ENCODE peak calls at places on chromosomes 12 and 14, in four cellular contexts. M is tibial nerve, K is left ventricle myocardium inferior, H is left lung. F is an unnamed sample.

GRCh38 chr12:103996595-103996994 is 30.9 kb downstream of the TDG start:
- DNase-seq in M (no peak), K (peak; percentile 23), H (no peak), F (no peak)

GRCh38 chr14:50792058-50792477 is 38.9 kb downstream of the NIN start:
- DNase-seq in M (no peak), K (no peak), H (no peak), F (no peak)

GRCh38 chr12:18898469-18898868 is 160.6 kb downstream of the CAPZA3 start:
- DNase-seq in M (no peak), K (no peak), H (no peak), F (no peak)

GRCh38 chr14:103372017-103372416 is 13.2 kb upstream of the MARK3 start:
- DNase-seq in M (no peak), K (no peak), H (no peak), F (no peak)

GRCh38 chr14:73238941-73239340 is 1.6 kb downstream of the PAPLN start:
- DNase-seq in M (no peak), K (no peak), H (no peak), F (no peak)

GRCh38 chr14:35855886-35856481 is 29.8 kb downstream of the BRMS1L start:
- DNase-seq in M (no peak), K (no peak), H (no peak), F (no peak)

GRCh38 chr12:56387152-56387551 is 24.5 kb upstream of the APOF start:
- DNase-seq in M (no peak), K (no peak), H (no peak), F (no peak)

GRCh38 chr12:124422570-124423523 is 128.0 kb downstream of the RFLNA start:
- DNase-seq in M (peak; percentile 90), K (peak; percentile 95), H (peak; percentile 86), F (no peak)

GRCh38 chr12:46933947-46934346 is 108.2 kb upstream of the SLC38A4 start:
- DNase-seq in M (no peak), K (no peak), H (no peak), F (no peak)

GRCh38 chr14:39474416-39474911 is 42.2 kb upstream of the FBXO33 start:
- DNase-seq in M (no peak), K (no peak), H (no peak), F (no peak)

GRCh38 chr14:96584199-96584906 is 82.2 kb downstream of the PAPOLA start:
- DNase-seq in M (no peak), K (no peak), H (no peak), F (no peak)

GRCh38 chr12:6343518-6343917 is 1.6 kb upstream of the TNFRSF1A start:
- DNase-seq in M (no peak), K (no peak), H (no peak), F (no peak)

GRCh38 chr14:66003082-66003740 is 483.0 kb upstream of the CCDC196 start:
- DNase-seq in M (no peak), K (no peak), H (peak; percentile 37), F (no peak)

GRCh38 chr14:63192085-63192484 is 12.2 kb upstream of the RHOJ start:
- DNase-seq in M (no peak), K (no peak), H (no peak), F (no peak)

GRCh38 chr12:79933580-79934264 is 1.2 kb downstream of the PPP1R12A start:
- DNase-seq in M (peak; percentile 17), K (no peak), H (no peak), F (no peak)

GRCh38 chr12:45284096-45284901 is 68.4 kb downstream of the ANO6 start:
- DNase-seq in M (no peak), K (no peak), H (no peak), F (no peak)

GRCh38 chr12:31702047-31702446 is 26.8 kb downstream of the AMN1 start:
- DNase-seq in M (no peak), K (no peak), H (no peak), F (no peak)

GRCh38 chr12:96327346-96327745 is 72.9 kb downstream of the CDK17 start:
- DNase-seq in M (no peak), K (no peak), H (no peak), F (no peak)

GRCh38 chr14:61877050-61877390 is 114.8 kb downstream of the SNAPC1 start:
- DNase-seq in M (no peak), K (no peak), H (no peak), F (no peak)

GRCh38 chr12:53492188-53492587 is 7.1 kb downstream of the MAP3K12 start:
- DNase-seq in M (no peak), K (no peak), H (no peak), F (no peak)

GRCh38 chr14:69616408-69616773 is 5.0 kb downstream of the SUSD6 start:
- DNase-seq in M (no peak), K (no peak), H (no peak), F (no peak)

GRCh38 chr12:85568395-85569103 is 267.7 kb downstream of the RASSF9 start:
- DNase-seq in M (no peak), K (no peak), H (no peak), F (no peak)

GRCh38 chr12:114339626-114340025 is 66.3 kb downstream of the TBX5 start:
- DNase-seq in M (no peak), K (no peak), H (no peak), F (no peak)

GRCh38 chr14:99667821-99668220 is 16.3 kb upstream of the CYP46A1 start:
- DNase-seq in M (no peak), K (no peak), H (no peak), F (no peak)

GRCh38 chr14:32192712-32193373 is 9.0 kb upstream of the RNU6-7 start:
- DNase-seq in M (no peak), K (no peak), H (no peak), F (no peak)

GRCh38 chr12:66709444-66709773 is 30.5 kb upstream of the GRIP1 start:
- DNase-seq in M (no peak), K (no peak), H (no peak), F (no peak)

GRCh38 chr14:35277179-35277578 is 15.0 kb upstream of the PSMA6 start:
- DNase-seq in M (no peak), K (no peak), H (no peak), F (no peak)

GRCh38 chr14:102731871-102732800 is 45.1 kb upstream of the TRAF3 start:
- DNase-seq in M (no peak), K (no peak), H (no peak), F (no peak)

GRCh38 chr14:22977434-22977683 is 5.0 kb downstream of the AJUBA start:
- DNase-seq in M (no peak), K (no peak), H (no peak), F (no peak)

GRCh38 chr12:44833561-44833960 is 42.6 kb downstream of the NELL2 start:
- DNase-seq in M (no peak), K (no peak), H (no peak), F (no peak)

GRCh38 chr12:111687255-111687654 is 1.4 kb downstream of the ACAD10 start:
- DNase-seq in M (no peak), K (no peak), H (no peak), F (no peak)

GRCh38 chr12:93226356-93226755 is 151.4 kb upstream of the NUDT4 start:
- DNase-seq in M (no peak), K (no peak), H (no peak), F (no peak)

GRCh38 chr12:42469355-42470006 is 120.1 kb downstream of the PRICKLE1 start:
- DNase-seq in M (no peak), K (no peak), H (no peak), F (no peak)
- H3K36me3 ChIP-seq in M (no peaks in the 10 kb centered on the region), K (peaks cover 50% of the 10 kb centered on the region), H (no peaks in the 10 kb centered on the region), F (no peaks in the 10 kb centered on the region)

GRCh38 chr12:58833844-58834243 is 86.5 kb downstream of the LRIG3 start:
- DNase-seq in M (no peak), K (no peak), H (no peak), F (no peak)
- H3K4me1 ChIP-seq in M (no peaks in the 10 kb centered on the region), K (no peaks in the 10 kb centered on the region), H (no peaks in the 10 kb centered on the region), F (no peaks in the 10 kb centered on the region)

DNA sequence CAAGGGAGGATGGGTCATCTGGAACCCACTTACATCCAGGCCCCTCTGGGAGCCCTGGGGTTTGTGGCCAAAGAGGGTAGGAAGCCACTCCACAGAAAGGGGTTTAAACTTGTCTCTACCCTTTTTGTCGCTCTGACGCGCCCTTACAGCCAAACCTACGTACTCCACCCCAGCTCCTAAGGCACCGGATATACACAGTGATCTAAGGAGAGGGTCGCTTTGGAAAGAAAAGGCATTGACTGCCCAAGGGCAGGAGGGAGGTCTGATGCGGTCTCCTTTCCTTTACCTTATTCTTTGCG is 644 bp upstream of the PRKD1 start:
- DNase-seq in M (no peak), K (no peak), H (no peak), F (no peak)
- H3K27me3 ChIP-seq in M (no peaks in the 10 kb centered on the region), K (no peaks in the 10 kb centered on the region), H (no peaks in the 10 kb centered on the region), F (peaks cover 9% of the 10 kb centered on the region)

DNA sequence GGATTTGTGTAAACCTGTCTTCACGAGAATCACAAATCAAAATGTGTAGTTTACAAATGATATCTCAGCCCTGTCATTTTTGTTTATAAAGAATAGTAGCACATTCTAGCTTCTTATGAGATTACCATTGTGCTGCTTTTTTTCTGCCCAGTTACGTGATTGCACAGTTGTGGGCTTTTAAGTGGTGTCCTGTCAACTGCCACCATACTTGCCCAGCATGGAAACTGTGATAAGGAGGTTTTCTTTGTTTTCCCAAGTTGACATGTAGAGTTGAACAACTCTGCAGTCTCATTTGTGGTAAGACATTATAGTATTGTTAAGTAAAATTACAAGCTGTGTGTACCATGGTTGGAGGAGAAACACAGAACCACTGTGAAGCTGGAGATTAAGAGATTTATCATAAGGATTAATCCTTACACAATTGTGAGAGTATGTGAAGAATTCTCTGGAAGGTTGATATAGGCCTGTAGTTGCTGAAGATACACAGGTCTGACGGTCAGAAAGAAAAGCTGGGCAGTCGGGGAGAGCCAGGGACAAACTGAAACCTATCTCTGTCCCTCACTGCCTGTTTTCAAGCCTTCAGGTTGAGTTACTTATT is 12.2 kb downstream of the CHURC1 start:
- DNase-seq in M (no peak), K (no peak), H (no peak), F (no peak)
- H3K36me3 ChIP-seq in M (no peaks in the 10 kb centered on the region), K (peaks cover 58% of the 10 kb centered on the region), H (no peaks in the 10 kb centered on the region), F (peaks cover 53% of the 10 kb centered on the region)

GRCh38 chr12:132495629-132496207 is 5.8 kb downstream of the FBRSL1 start:
- DNase-seq in M (no peak), K (no peak), H (no peak), F (no peak)

GRCh38 chr12:132493482-132494178 is 3.7 kb downstream of the FBRSL1 start:
- DNase-seq in M (no peak), K (no peak), H (no peak), F (no peak)

GRCh38 chr12:132492951-132493350 is 3.0 kb downstream of the FBRSL1 start:
- DNase-seq in M (no peak), K (no peak), H (no peak), F (no peak)

GRCh38 chr12:132495165-132495544 is 5.2 kb downstream of the FBRSL1 start:
- DNase-seq in M (no peak), K (no peak), H (no peak), F (no peak)

GRCh38 chr12:132494294-132495164 is 4.6 kb downstream of the FBRSL1 start:
- DNase-seq in M (no peak), K (no peak), H (no peak), F (no peak)
- H3K4me1 ChIP-seq in M (peaks cover 87% of the 10 kb centered on the region), K (peaks cover 90% of the 10 kb centered on the region), H (peaks cover 19% of the 10 kb centered on the region), F (peaks cover 66% of the 10 kb centered on the region)

DNA sequence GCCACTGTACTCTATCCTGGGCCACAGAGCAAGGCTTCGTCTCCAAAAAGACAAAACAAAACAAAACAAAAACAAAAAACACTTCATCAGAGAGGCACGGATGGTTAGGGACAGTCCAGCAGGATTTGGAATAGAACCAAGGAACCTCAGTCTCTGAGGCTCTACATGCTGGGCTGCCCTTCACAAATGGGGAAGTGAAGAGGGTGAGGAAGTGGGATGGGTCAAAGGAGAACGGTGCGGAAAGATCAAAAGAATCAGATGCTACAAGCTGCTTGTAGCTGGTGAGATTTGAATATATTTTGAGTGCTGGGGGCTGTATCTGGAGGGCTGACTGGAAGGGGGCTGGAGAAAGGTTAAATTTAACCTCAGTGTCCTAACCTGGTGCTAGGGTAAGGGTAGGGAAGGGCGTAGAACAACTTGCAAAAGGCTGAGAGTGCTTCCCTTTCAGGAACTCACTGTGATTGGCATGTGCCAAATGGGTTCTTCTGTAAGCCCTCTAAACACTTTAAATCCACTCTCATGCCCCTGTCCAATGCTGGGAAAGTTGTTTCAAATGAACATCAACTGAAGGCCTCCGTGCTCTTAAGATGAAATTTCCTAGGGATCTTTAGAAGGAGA is 4.6 kb downstream of the FOXJ2 start:
- DNase-seq in M (no peak), K (no peak), H (no peak), F (no peak)
- H3K27me3 ChIP-seq in M (no peaks in the 10 kb centered on the region), K (no peaks in the 10 kb centered on the region), H (no peaks in the 10 kb centered on the region), F (no peaks in the 10 kb centered on the region)

F was measured in effector memory CD4-positive, alpha-beta T cell.